ENCODE peak calls at places on chromosomes 2 and 18, in seven cellular contexts. One of them, this sample, is unnamed.

GRCh38 chr2:8678731-8679566 is 2.9 kb upstream of the ID2 start:
- DNase-seq in activated naive CD4-positive, alpha-beta T cell treated with Interleukin-2 at 50 U/mL for 16 hours: peak; percentile 85
- DNase-seq in NCI-H2081: peak; percentile 96
- DNase-seq in PC-3: peak; percentile 95
- DNase-seq in sciatic nerve: peak; percentile 95
- DNase-seq in myocyte: peak; percentile 88
- DNase-seq in G401: peak; percentile 86
- DNase-seq in this sample: peak; percentile 95

GRCh38 chr2:172938713-172939375 is 136.8 kb upstream of the MAP3K20 start:
- DNase-seq in activated naive CD4-positive, alpha-beta T cell treated with Interleukin-2 at 50 U/mL for 16 hours: no peak
- DNase-seq in NCI-H2081: no peak
- DNase-seq in PC-3: no peak
- DNase-seq in sciatic nerve: no peak
- DNase-seq in myocyte: peak; percentile 16
- DNase-seq in G401: no peak
- DNase-seq in this sample: no peak

GRCh38 chr2:25936889-25937545 is 45.3 kb downstream of the KIF3C start:
- DNase-seq in activated naive CD4-positive, alpha-beta T cell treated with Interleukin-2 at 50 U/mL for 16 hours: no peak
- DNase-seq in NCI-H2081: no peak
- DNase-seq in PC-3: no peak
- DNase-seq in sciatic nerve: no peak
- DNase-seq in myocyte: peak; percentile 14
- DNase-seq in G401: no peak
- DNase-seq in this sample: no peak

GRCh38 chr2:239607795-239608171 is 207.0 kb upstream of the HDAC4 start:
- DNase-seq in activated naive CD4-positive, alpha-beta T cell treated with Interleukin-2 at 50 U/mL for 16 hours: no peak
- DNase-seq in NCI-H2081: no peak
- DNase-seq in PC-3: no peak
- DNase-seq in sciatic nerve: peak; percentile 59
- DNase-seq in myocyte: no peak
- DNase-seq in G401: no peak
- DNase-seq in this sample: no peak

GRCh38 chr2:13006407-13006806 is 289.7 kb downstream of the TRIB2 start:
- DNase-seq in activated naive CD4-positive, alpha-beta T cell treated with Interleukin-2 at 50 U/mL for 16 hours: no peak
- DNase-seq in NCI-H2081: no peak
- DNase-seq in PC-3: no peak
- DNase-seq in sciatic nerve: no peak
- DNase-seq in myocyte: no peak
- DNase-seq in G401: no peak
- DNase-seq in this sample: no peak

GRCh38 chr2:20684581-20685063 is 17.7 kb downstream of the GDF7 start:
- DNase-seq in activated naive CD4-positive, alpha-beta T cell treated with Interleukin-2 at 50 U/mL for 16 hours: no peak
- DNase-seq in NCI-H2081: no peak
- DNase-seq in PC-3: no peak
- DNase-seq in sciatic nerve: no peak
- DNase-seq in myocyte: no peak
- DNase-seq in G401: no peak
- DNase-seq in this sample: no peak

GRCh38 chr2:86223682-86224560 is 24.7 kb downstream of the MRPL35 start:
- DNase-seq in activated naive CD4-positive, alpha-beta T cell treated with Interleukin-2 at 50 U/mL for 16 hours: no peak
- DNase-seq in NCI-H2081: no peak
- DNase-seq in PC-3: no peak
- DNase-seq in sciatic nerve: no peak
- DNase-seq in myocyte: no peak
- DNase-seq in G401: no peak
- DNase-seq in this sample: no peak

GRCh38 chr2:221642447-221642846 is 70.3 kb upstream of the EPHA4 start:
- DNase-seq in activated naive CD4-positive, alpha-beta T cell treated with Interleukin-2 at 50 U/mL for 16 hours: no peak
- DNase-seq in NCI-H2081: no peak
- DNase-seq in PC-3: no peak
- DNase-seq in sciatic nerve: no peak
- DNase-seq in myocyte: no peak
- DNase-seq in G401: no peak
- DNase-seq in this sample: no peak

GRCh38 chr2:47654790-47655562 is 128.0 kb upstream of the MSH6 start:
- DNase-seq in activated naive CD4-positive, alpha-beta T cell treated with Interleukin-2 at 50 U/mL for 16 hours: no peak
- DNase-seq in NCI-H2081: no peak
- DNase-seq in PC-3: peak; percentile 69
- DNase-seq in sciatic nerve: peak; percentile 36
- DNase-seq in myocyte: no peak
- DNase-seq in G401: no peak
- DNase-seq in this sample: peak; percentile 98

GRCh38 chr2:226953206-226953605 is 117.4 kb downstream of the RHBDD1 start:
- DNase-seq in activated naive CD4-positive, alpha-beta T cell treated with Interleukin-2 at 50 U/mL for 16 hours: no peak
- DNase-seq in NCI-H2081: no peak
- DNase-seq in PC-3: no peak
- DNase-seq in sciatic nerve: no peak
- DNase-seq in myocyte: no peak
- DNase-seq in G401: no peak
- DNase-seq in this sample: no peak

GRCh38 chr2:105934467-105934866 is 189.8 kb downstream of the NCK2 start:
- DNase-seq in activated naive CD4-positive, alpha-beta T cell treated with Interleukin-2 at 50 U/mL for 16 hours: peak; percentile 43
- DNase-seq in NCI-H2081: no peak
- DNase-seq in PC-3: no peak
- DNase-seq in sciatic nerve: no peak
- DNase-seq in myocyte: no peak
- DNase-seq in G401: no peak
- DNase-seq in this sample: no peak

GRCh38 chr2:160360089-160360757 is 133.4 kb downstream of the RBMS1 start:
- DNase-seq in activated naive CD4-positive, alpha-beta T cell treated with Interleukin-2 at 50 U/mL for 16 hours: no peak
- DNase-seq in NCI-H2081: no peak
- DNase-seq in PC-3: no peak
- DNase-seq in sciatic nerve: no peak
- DNase-seq in myocyte: no peak
- DNase-seq in G401: no peak
- DNase-seq in this sample: no peak

GRCh38 chr18:623760-624620 is 27.2 kb downstream of the CLUL1 start:
- DNase-seq in activated naive CD4-positive, alpha-beta T cell treated with Interleukin-2 at 50 U/mL for 16 hours: peak; percentile 63
- DNase-seq in NCI-H2081: peak; percentile 73
- DNase-seq in PC-3: peak; percentile 85
- DNase-seq in sciatic nerve: peak; percentile 77
- DNase-seq in myocyte: peak; percentile 84
- DNase-seq in G401: peak; percentile 43
- DNase-seq in this sample: peak; percentile 78

GRCh38 chr2:223894009-223894408 is 51.1 kb downstream of the WDFY1 start:
- DNase-seq in activated naive CD4-positive, alpha-beta T cell treated with Interleukin-2 at 50 U/mL for 16 hours: no peak
- DNase-seq in NCI-H2081: no peak
- DNase-seq in PC-3: no peak
- DNase-seq in sciatic nerve: no peak
- DNase-seq in myocyte: no peak
- DNase-seq in G401: no peak
- DNase-seq in this sample: no peak

GRCh38 chr18:60556326-60556725 is 183.8 kb upstream of the MC4R start:
- DNase-seq in activated naive CD4-positive, alpha-beta T cell treated with Interleukin-2 at 50 U/mL for 16 hours: no peak
- DNase-seq in NCI-H2081: no peak
- DNase-seq in PC-3: no peak
- DNase-seq in sciatic nerve: no peak
- DNase-seq in myocyte: no peak
- DNase-seq in G401: no peak
- DNase-seq in this sample: no peak

GRCh38 chr18:37564796-37565137 is 831 bp downstream of the CELF4 start:
- DNase-seq in activated naive CD4-positive, alpha-beta T cell treated with Interleukin-2 at 50 U/mL for 16 hours: no peak
- DNase-seq in NCI-H2081: no peak
- DNase-seq in PC-3: peak; percentile 4
- DNase-seq in sciatic nerve: peak; percentile 70
- DNase-seq in myocyte: peak; percentile 32
- DNase-seq in G401: no peak
- DNase-seq in this sample: no peak

GRCh38 chr18:61096231-61096630 is 237.0 kb upstream of the CDH20 start:
- DNase-seq in activated naive CD4-positive, alpha-beta T cell treated with Interleukin-2 at 50 U/mL for 16 hours: no peak
- DNase-seq in NCI-H2081: no peak
- DNase-seq in PC-3: no peak
- DNase-seq in sciatic nerve: no peak
- DNase-seq in myocyte: no peak
- DNase-seq in G401: no peak
- DNase-seq in this sample: no peak

GRCh38 chr18:58532972-58533371 is 95.9 kb downstream of the ALPK2 start:
- DNase-seq in activated naive CD4-positive, alpha-beta T cell treated with Interleukin-2 at 50 U/mL for 16 hours: no peak
- DNase-seq in NCI-H2081: no peak
- DNase-seq in PC-3: no peak
- DNase-seq in sciatic nerve: no peak
- DNase-seq in myocyte: no peak
- DNase-seq in G401: no peak
- DNase-seq in this sample: no peak

GRCh38 chr2:74488643-74489481 is 6.0 kb downstream of the TTC31 start:
- DNase-seq in activated naive CD4-positive, alpha-beta T cell treated with Interleukin-2 at 50 U/mL for 16 hours: no peak
- DNase-seq in NCI-H2081: no peak
- DNase-seq in PC-3: no peak
- DNase-seq in sciatic nerve: no peak
- DNase-seq in myocyte: no peak
- DNase-seq in G401: no peak
- DNase-seq in this sample: no peak

GRCh38 chr2:135662088-135662487 is 79.6 kb upstream of the UBXN4 start:
- DNase-seq in activated naive CD4-positive, alpha-beta T cell treated with Interleukin-2 at 50 U/mL for 16 hours: no peak
- DNase-seq in NCI-H2081: no peak
- DNase-seq in PC-3: no peak
- DNase-seq in sciatic nerve: no peak
- DNase-seq in myocyte: no peak
- DNase-seq in G401: no peak
- DNase-seq in this sample: no peak

GRCh38 chr2:155546715-155547555 is 785.6 kb downstream of the NR4A2 start:
- DNase-seq in activated naive CD4-positive, alpha-beta T cell treated with Interleukin-2 at 50 U/mL for 16 hours: no peak
- DNase-seq in NCI-H2081: no peak
- DNase-seq in PC-3: no peak
- DNase-seq in sciatic nerve: no peak
- DNase-seq in myocyte: peak; percentile 2
- DNase-seq in G401: no peak
- DNase-seq in this sample: no peak

GRCh38 chr18:3392467-3392855 is 57.5 kb upstream of the TGIF1 start:
- DNase-seq in activated naive CD4-positive, alpha-beta T cell treated with Interleukin-2 at 50 U/mL for 16 hours: no peak
- DNase-seq in NCI-H2081: peak; percentile 22
- DNase-seq in PC-3: no peak
- DNase-seq in sciatic nerve: no peak
- DNase-seq in myocyte: no peak
- DNase-seq in G401: no peak
- DNase-seq in this sample: no peak

GRCh38 chr18:79611040-79611681 is 68.4 kb upstream of the CTDP1 start:
- DNase-seq in activated naive CD4-positive, alpha-beta T cell treated with Interleukin-2 at 50 U/mL for 16 hours: no peak
- DNase-seq in NCI-H2081: no peak
- DNase-seq in PC-3: peak; percentile 54
- DNase-seq in sciatic nerve: peak; percentile 65
- DNase-seq in myocyte: peak; percentile 75
- DNase-seq in G401: no peak
- DNase-seq in this sample: no peak

GRCh38 chr18:49399003-49399402 is 61.4 kb downstream of the DYM start:
- DNase-seq in activated naive CD4-positive, alpha-beta T cell treated with Interleukin-2 at 50 U/mL for 16 hours: no peak
- DNase-seq in NCI-H2081: no peak
- DNase-seq in PC-3: no peak
- DNase-seq in sciatic nerve: no peak
- DNase-seq in myocyte: no peak
- DNase-seq in G401: no peak
- DNase-seq in this sample: no peak

GRCh38 chr2:240792658-240793312 is 27.2 kb downstream of the KIF1A start:
- DNase-seq in activated naive CD4-positive, alpha-beta T cell treated with Interleukin-2 at 50 U/mL for 16 hours: no peak
- DNase-seq in NCI-H2081: no peak
- DNase-seq in PC-3: no peak
- DNase-seq in sciatic nerve: no peak
- DNase-seq in myocyte: no peak
- DNase-seq in G401: no peak
- DNase-seq in this sample: no peak